ENCODE peak calls at places on chromosomes 11 and 22, in six cellular contexts. One of them, this sample, is unnamed.
A peak's percentile ranks its signal among the peaks of the same experiment; 100 is the strongest.

GRCh38 chr22:35544189-35544588 is 3.6 kb downstream of the RASD2 start:
- DNase-seq in H9: no peak
- DNase-seq in tibial nerve: no peak
- DNase-seq in left lung: no peak
- DNase-seq in effector memory CD4-positive, alpha-beta T cell: no peak
- DNase-seq in Peyer's patch: no peak
- DNase-seq in this sample: no peak

GRCh38 chr11:113874096-113874919 is 1.1 kb downstream of the USP28 start:
- DNase-seq in Peyer's patch: no peak
- DNase-seq in H9: no peak
- DNase-seq in tibial nerve: no peak
- DNase-seq in effector memory CD4-positive, alpha-beta T cell: no peak
- DNase-seq in left lung: no peak
- DNase-seq in this sample: no peak

GRCh38 chr11:7597620-7598019 is 75.7 kb downstream of the CYB5R2 start:
- DNase-seq in H9: no peak
- DNase-seq in tibial nerve: no peak
- DNase-seq in effector memory CD4-positive, alpha-beta T cell: no peak
- DNase-seq in left lung: peak; percentile 77
- DNase-seq in Peyer's patch: peak; percentile 69
- DNase-seq in this sample: no peak

GRCh38 chr11:1927151-1928037 is 7.9 kb downstream of the TNNT3 start:
- DNase-seq in left lung: peak; percentile 73
- DNase-seq in H9: no peak
- DNase-seq in effector memory CD4-positive, alpha-beta T cell: no peak
- DNase-seq in tibial nerve: no peak
- DNase-seq in Peyer's patch: peak; percentile 47
- DNase-seq in this sample: no peak

GRCh38 chr11:104705475-104706195 is 192.6 kb downstream of the CASP12 start:
- DNase-seq in left lung: no peak
- DNase-seq in effector memory CD4-positive, alpha-beta T cell: peak; percentile 49
- DNase-seq in tibial nerve: peak; percentile 29
- DNase-seq in Peyer's patch: no peak
- DNase-seq in H9: no peak
- DNase-seq in this sample: peak; percentile 59

GRCh38 chr11:65382804-65383368 is 440 bp upstream of the SLC25A45 start:
- DNase-seq in tibial nerve: no peak
- DNase-seq in Peyer's patch: peak; percentile 92
- DNase-seq in effector memory CD4-positive, alpha-beta T cell: no peak
- DNase-seq in H9: peak; percentile 26
- DNase-seq in left lung: peak; percentile 92
- DNase-seq in this sample: no peak

GRCh38 chr11:34380696-34381095 is 22.9 kb upstream of the ABTB2 start:
- DNase-seq in effector memory CD4-positive, alpha-beta T cell: no peak
- DNase-seq in Peyer's patch: no peak
- DNase-seq in tibial nerve: no peak
- DNase-seq in H9: no peak
- DNase-seq in left lung: no peak
- DNase-seq in this sample: no peak

GRCh38 chr22:49086606-49087157 is 741.0 kb downstream of the BRD1 start:
- DNase-seq in Peyer's patch: no peak
- DNase-seq in effector memory CD4-positive, alpha-beta T cell: no peak
- DNase-seq in left lung: peak; percentile 62
- DNase-seq in tibial nerve: no peak
- DNase-seq in H9: no peak
- DNase-seq in this sample: no peak

GRCh38 chr22:37210041-37210803 is 2.1 kb downstream of the SSTR3 start:
- DNase-seq in left lung: no peak
- DNase-seq in tibial nerve: no peak
- DNase-seq in Peyer's patch: peak; percentile 29
- DNase-seq in H9: no peak
- DNase-seq in effector memory CD4-positive, alpha-beta T cell: no peak
- DNase-seq in this sample: no peak

GRCh38 chr11:7060828-7061227 is 28.0 kb upstream of the RBMXL2 start:
- DNase-seq in left lung: no peak
- DNase-seq in tibial nerve: no peak
- DNase-seq in H9: no peak
- DNase-seq in Peyer's patch: no peak
- DNase-seq in effector memory CD4-positive, alpha-beta T cell: no peak
- DNase-seq in this sample: no peak

GRCh38 chr11:2535673-2536439 is 91.0 kb downstream of the KCNQ1 start:
- DNase-seq in Peyer's patch: peak; percentile 43
- DNase-seq in left lung: peak; percentile 79
- DNase-seq in H9: no peak
- DNase-seq in effector memory CD4-positive, alpha-beta T cell: no peak
- DNase-seq in tibial nerve: no peak
- DNase-seq in this sample: no peak

GRCh38 chr11:18706330-18707243 is 8.0 kb downstream of the TMEM86A start:
- DNase-seq in Peyer's patch: peak; percentile 62
- DNase-seq in effector memory CD4-positive, alpha-beta T cell: no peak
- DNase-seq in left lung: no peak
- DNase-seq in H9: no peak
- DNase-seq in tibial nerve: peak; percentile 68
- DNase-seq in this sample: peak; percentile 73

GRCh38 chr11:45569776-45570175 is 95.6 kb downstream of the CHST1 start:
- DNase-seq in tibial nerve: no peak
- DNase-seq in Peyer's patch: no peak
- DNase-seq in left lung: no peak
- DNase-seq in H9: no peak
- DNase-seq in effector memory CD4-positive, alpha-beta T cell: no peak
- DNase-seq in this sample: no peak

GRCh38 chr11:110471315-110471714 is 41.6 kb downstream of the FDX1 start:
- DNase-seq in H9: no peak
- DNase-seq in tibial nerve: no peak
- DNase-seq in left lung: no peak
- DNase-seq in Peyer's patch: no peak
- DNase-seq in effector memory CD4-positive, alpha-beta T cell: no peak
- DNase-seq in this sample: no peak

GRCh38 chr11:8773125-8773524 is 90.5 kb downstream of the RPL27A start:
- DNase-seq in tibial nerve: no peak
- DNase-seq in Peyer's patch: no peak
- DNase-seq in H9: no peak
- DNase-seq in effector memory CD4-positive, alpha-beta T cell: no peak
- DNase-seq in left lung: no peak
- DNase-seq in this sample: no peak

GRCh38 chr22:46065733-46066454 is 84.4 kb upstream of the PPARA start:
- DNase-seq in tibial nerve: no peak
- DNase-seq in effector memory CD4-positive, alpha-beta T cell: no peak
- DNase-seq in Peyer's patch: no peak
- DNase-seq in left lung: no peak
- DNase-seq in H9: no peak
- DNase-seq in this sample: no peak

GRCh38 chr11:63212742-63213141 is 30.7 kb downstream of the SLC22A25 start:
- DNase-seq in effector memory CD4-positive, alpha-beta T cell: no peak
- DNase-seq in tibial nerve: no peak
- DNase-seq in left lung: no peak
- DNase-seq in H9: no peak
- DNase-seq in Peyer's patch: no peak
- DNase-seq in this sample: no peak

GRCh38 chr11:12441081-12441801 is 63.9 kb downstream of the PARVA start:
- DNase-seq in effector memory CD4-positive, alpha-beta T cell: no peak
- DNase-seq in Peyer's patch: no peak
- DNase-seq in H9: no peak
- DNase-seq in tibial nerve: no peak
- DNase-seq in left lung: no peak
- DNase-seq in this sample: no peak

GRCh38 chr22:37020192-37020479 is 594 bp downstream of the MPST start:
- DNase-seq in left lung: no peak
- DNase-seq in H9: no peak
- DNase-seq in effector memory CD4-positive, alpha-beta T cell: no peak
- DNase-seq in tibial nerve: peak; percentile 35
- DNase-seq in Peyer's patch: peak; percentile 75
- DNase-seq in this sample: no peak

GRCh38 chr11:107882095-107882820 is 23.7 kb upstream of the SLC35F2 start:
- DNase-seq in H9: no peak
- DNase-seq in left lung: no peak
- DNase-seq in Peyer's patch: no peak
- DNase-seq in effector memory CD4-positive, alpha-beta T cell: no peak
- DNase-seq in tibial nerve: no peak
- DNase-seq in this sample: no peak

GRCh38 chr22:38957046-38957770 is at the start of gene APOBEC3A:
- DNase-seq in tibial nerve: no peak
- DNase-seq in H9: peak; percentile 22
- DNase-seq in effector memory CD4-positive, alpha-beta T cell: no peak
- DNase-seq in Peyer's patch: peak; percentile 77
- DNase-seq in left lung: peak; percentile 84
- DNase-seq in this sample: peak; percentile 65

DNA sequence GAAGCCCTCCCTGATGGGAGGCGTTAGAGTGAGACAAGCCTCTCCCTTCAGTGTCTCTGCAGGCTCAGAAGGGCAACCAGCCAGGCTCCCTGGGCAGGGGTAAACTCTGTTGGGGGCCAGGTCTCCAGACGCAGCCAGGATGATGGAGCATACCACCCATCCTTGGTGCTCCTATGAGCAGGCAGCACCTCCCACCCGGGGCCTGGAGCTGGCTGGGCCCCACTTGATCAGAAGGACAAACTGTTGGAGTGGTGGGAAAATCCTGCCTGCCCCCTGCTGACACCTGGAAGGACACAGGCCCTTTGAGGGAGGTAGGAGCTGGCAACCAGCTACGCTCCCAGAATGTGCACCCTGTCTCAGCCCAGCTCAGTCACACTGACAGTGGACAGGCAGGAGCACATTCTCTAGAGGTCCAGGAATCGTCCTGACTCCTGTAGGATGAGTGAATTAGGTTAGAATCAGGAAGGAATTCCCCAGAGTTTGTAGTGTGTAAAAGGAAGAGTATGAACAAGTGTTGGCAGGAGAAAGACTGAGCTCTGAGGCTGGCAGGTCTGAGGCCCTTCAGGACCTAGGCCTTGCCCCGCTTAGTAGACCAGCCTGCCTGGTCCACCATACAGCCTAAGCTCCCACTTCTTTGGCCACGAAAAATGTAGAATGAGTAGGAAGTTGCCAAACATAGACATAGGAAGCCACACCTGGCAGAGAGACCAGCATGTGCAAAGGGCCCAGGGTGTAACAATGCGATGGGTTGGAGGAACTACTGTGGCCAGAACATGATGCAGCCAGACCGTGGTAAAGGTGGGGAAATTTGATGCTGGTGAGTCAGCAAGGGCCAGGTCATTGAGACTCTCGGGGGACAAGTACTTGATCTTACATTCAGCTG is 19.1 kb downstream of the ARHGEF17 start:
- DNase-seq in H9: no peak
- DNase-seq in effector memory CD4-positive, alpha-beta T cell: no peak
- DNase-seq in Peyer's patch: no peak
- DNase-seq in left lung: no peak
- DNase-seq in tibial nerve: no peak
- DNase-seq in this sample: no peak
- H3K27ac ChIP-seq in H9: no peak overlapping the region
- H3K27ac ChIP-seq in effector memory CD4-positive, alpha-beta T cell: no peak overlapping the region
- H3K27ac ChIP-seq in Peyer's patch: peak overlapping the region; percentile 31
- H3K27ac ChIP-seq in left lung: peak overlapping the region; percentile 21
- H3K27ac ChIP-seq in tibial nerve: peak overlapping the region; percentile 99
- H3K27ac ChIP-seq in this sample: peak overlapping the region; percentile 37

GRCh38 chr11:76788661-76789442 is 5.7 kb downstream of the TSKU start:
- DNase-seq in left lung: no peak
- DNase-seq in effector memory CD4-positive, alpha-beta T cell: no peak
- DNase-seq in Peyer's patch: peak; percentile 85
- DNase-seq in tibial nerve: no peak
- DNase-seq in H9: no peak
- DNase-seq in this sample: no peak
- H3K4me1 ChIP-seq in left lung: peaks cover 3% of the 10 kb centered on the region
- H3K4me1 ChIP-seq in effector memory CD4-positive, alpha-beta T cell: peaks cover 7% of the 10 kb centered on the region
- H3K4me1 ChIP-seq in Peyer's patch: peaks cover 3% of the 10 kb centered on the region
- H3K4me1 ChIP-seq in tibial nerve: peaks cover 40% of the 10 kb centered on the region
- H3K4me1 ChIP-seq in H9: peaks cover 17% of the 10 kb centered on the region
- H3K4me1 ChIP-seq in this sample: peaks cover 53% of the 10 kb centered on the region

DNA sequence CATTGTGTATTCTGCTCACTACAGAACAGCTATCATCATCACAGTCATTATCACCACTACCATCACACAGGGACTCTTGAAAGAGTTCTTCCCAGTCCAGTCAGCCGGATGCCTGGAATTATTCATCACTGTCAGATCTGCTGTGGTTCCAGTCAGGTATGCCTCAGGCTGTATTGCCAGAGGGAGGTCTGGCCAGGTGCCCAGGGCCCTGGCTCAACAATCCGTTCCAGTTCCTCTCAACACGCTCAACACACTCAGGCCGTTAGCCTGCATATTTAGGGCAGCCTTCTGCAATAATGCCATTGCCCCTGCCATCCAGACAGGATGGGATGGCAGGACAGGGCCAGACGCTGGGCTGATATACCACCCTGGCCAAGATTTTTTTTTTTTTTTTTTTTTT is 28.6 kb upstream of the RASL10A start:
- DNase-seq in H9: no peak
- DNase-seq in tibial nerve: no peak
- DNase-seq in left lung: peak; percentile 85
- DNase-seq in effector memory CD4-positive, alpha-beta T cell: no peak
- DNase-seq in Peyer's patch: no peak
- DNase-seq in this sample: no peak
- H3K27ac ChIP-seq in H9: no peak overlapping the region
- H3K27ac ChIP-seq in tibial nerve: no peak overlapping the region
- H3K27ac ChIP-seq in left lung: no peak overlapping the region
- H3K27ac ChIP-seq in effector memory CD4-positive, alpha-beta T cell: no peak overlapping the region
- H3K27ac ChIP-seq in Peyer's patch: no peak overlapping the region
- H3K27ac ChIP-seq in this sample: peak overlapping the region; percentile 52

GRCh38 chr22:23753371-23753770 is 854 bp downstream of the VPREB3 start:
- DNase-seq in left lung: no peak
- DNase-seq in tibial nerve: no peak
- DNase-seq in Peyer's patch: no peak
- DNase-seq in effector memory CD4-positive, alpha-beta T cell: no peak
- DNase-seq in H9: no peak
- DNase-seq in this sample: no peak
- H3K4me1 ChIP-seq in left lung: peaks cover 7% of the 10 kb centered on the region
- H3K4me1 ChIP-seq in tibial nerve: peaks cover 11% of the 10 kb centered on the region
- H3K4me1 ChIP-seq in Peyer's patch: no peaks in the 10 kb centered on the region
- H3K4me1 ChIP-seq in effector memory CD4-positive, alpha-beta T cell: peaks cover 11% of the 10 kb centered on the region
- H3K4me1 ChIP-seq in H9: no peaks in the 10 kb centered on the region
- H3K4me1 ChIP-seq in this sample: peaks cover 19% of the 10 kb centered on the region

GRCh38 chr11:68289456-68289855 is 17.7 kb upstream of the C11orf24 start:
- DNase-seq in Peyer's patch: no peak
- DNase-seq in tibial nerve: no peak
- DNase-seq in effector memory CD4-positive, alpha-beta T cell: no peak
- DNase-seq in H9: no peak
- DNase-seq in left lung: no peak
- DNase-seq in this sample: no peak

GRCh38 chr11:68282861-68283230 is 11.1 kb upstream of the C11orf24 start:
- DNase-seq in effector memory CD4-positive, alpha-beta T cell: no peak
- DNase-seq in Peyer's patch: no peak
- DNase-seq in H9: no peak
- DNase-seq in left lung: no peak
- DNase-seq in tibial nerve: no peak
- DNase-seq in this sample: no peak

GRCh38 chr11:68282141-68282860 is 10.5 kb upstream of the C11orf24 start:
- DNase-seq in tibial nerve: no peak
- DNase-seq in effector memory CD4-positive, alpha-beta T cell: no peak
- DNase-seq in Peyer's patch: no peak
- DNase-seq in left lung: no peak
- DNase-seq in H9: no peak
- DNase-seq in this sample: no peak

DNA sequence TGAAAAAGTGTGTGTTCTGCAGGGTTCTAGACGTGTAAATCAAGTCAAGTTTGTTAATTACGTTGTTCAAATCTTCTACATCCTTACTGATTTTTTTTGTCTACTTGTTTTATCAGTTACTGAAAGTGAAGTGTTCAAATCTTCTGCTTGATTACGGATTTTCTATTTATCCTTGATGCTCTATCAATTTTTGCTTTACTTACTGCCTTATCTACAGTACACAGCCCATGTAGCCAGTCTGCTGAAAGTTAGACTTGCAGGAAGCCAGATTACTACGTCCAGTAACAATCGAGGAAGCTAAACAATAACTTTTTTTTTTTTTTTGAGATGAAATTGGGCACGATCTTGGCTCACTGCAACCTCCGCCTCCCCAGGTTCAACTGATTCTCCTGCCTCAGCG is 15.6 kb upstream of the C11orf24 start:
- DNase-seq in Peyer's patch: no peak
- DNase-seq in H9: no peak
- DNase-seq in left lung: no peak
- DNase-seq in tibial nerve: no peak
- DNase-seq in effector memory CD4-positive, alpha-beta T cell: no peak
- DNase-seq in this sample: no peak
- H3K27ac ChIP-seq in Peyer's patch: no peak overlapping the region
- H3K27ac ChIP-seq in H9: no peak overlapping the region
- H3K27ac ChIP-seq in left lung: no peak overlapping the region
- H3K27ac ChIP-seq in tibial nerve: no peak overlapping the region
- H3K27ac ChIP-seq in effector memory CD4-positive, alpha-beta T cell: no peak overlapping the region
- H3K27ac ChIP-seq in this sample: no peak overlapping the region

This sample was measured in right atrium auricular region.